ENCODE peak calls at places on chromosomes 2 and 18, in four cellular contexts. One of them, this sample, is unnamed.

GRCh38 chr2:127083819-127084503 is 23.0 kb downstream of the BIN1 start:
- DNase-seq in A172: peak
- DNase-seq in substantia nigra: peak
- DNase-seq in osteocyte: no peak
- DNase-seq in this sample: no peak

GRCh38 chr2:173858297-173858731 is 106.9 kb downstream of the SP3 start:
- DNase-seq in substantia nigra: no peak
- DNase-seq in osteocyte: no peak
- DNase-seq in A172: no peak
- DNase-seq in this sample: no peak

GRCh38 chr18:36441426-36441870 is 143.9 kb downstream of the FHOD3 start:
- DNase-seq in osteocyte: no peak
- DNase-seq in substantia nigra: no peak
- DNase-seq in A172: no peak
- DNase-seq in this sample: no peak

GRCh38 chr2:72457801-72458516 is 310.3 kb upstream of the CYP26B1 start:
- DNase-seq in A172: no peak
- DNase-seq in substantia nigra: no peak
- DNase-seq in osteocyte: no peak
- DNase-seq in this sample: peak

GRCh38 chr2:11533278-11534077 is at the start of gene GREB1:
- DNase-seq in A172: no peak
- DNase-seq in osteocyte: no peak
- DNase-seq in substantia nigra: no peak
- DNase-seq in this sample: no peak

GRCh38 chr18:58174285-58174684 is 130.3 kb downstream of the NEDD4L start:
- DNase-seq in osteocyte: no peak
- DNase-seq in A172: no peak
- DNase-seq in substantia nigra: no peak
- DNase-seq in this sample: no peak

GRCh38 chr2:1564506-1564905 is 151.2 kb downstream of the TPO start:
- DNase-seq in substantia nigra: no peak
- DNase-seq in A172: no peak
- DNase-seq in osteocyte: no peak
- DNase-seq in this sample: no peak

GRCh38 chr2:30265441-30266015 is 34.2 kb downstream of the LBH start:
- DNase-seq in A172: no peak
- DNase-seq in substantia nigra: no peak
- DNase-seq in osteocyte: no peak
- DNase-seq in this sample: no peak

GRCh38 chr2:70089220-70089945 is 2.1 kb downstream of the PCBP1 start:
- DNase-seq in substantia nigra: no peak
- DNase-seq in A172: no peak
- DNase-seq in osteocyte: no peak
- DNase-seq in this sample: no peak

GRCh38 chr2:44271296-44271695 is 4.0 kb upstream of the SLC3A1 start:
- DNase-seq in substantia nigra: no peak
- DNase-seq in osteocyte: no peak
- DNase-seq in A172: no peak
- DNase-seq in this sample: no peak

GRCh38 chr2:239339726-239340654 is 60.8 kb downstream of the HDAC4 start:
- DNase-seq in substantia nigra: no peak
- DNase-seq in A172: no peak
- DNase-seq in osteocyte: no peak
- DNase-seq in this sample: no peak

GRCh38 chr2:68319397-68320117 is at the start of gene CNRIP1:
- DNase-seq in substantia nigra: no peak
- DNase-seq in A172: peak
- DNase-seq in osteocyte: peak
- DNase-seq in this sample: peak

GRCh38 chr18:58449366-58449935 is 179.4 kb downstream of the ALPK2 start:
- DNase-seq in substantia nigra: no peak
- DNase-seq in osteocyte: no peak
- DNase-seq in A172: peak
- DNase-seq in this sample: no peak

GRCh38 chr2:197097578-197098366 is 171.3 kb upstream of the PGAP1 start:
- DNase-seq in substantia nigra: no peak
- DNase-seq in osteocyte: no peak
- DNase-seq in A172: peak
- DNase-seq in this sample: no peak

GRCh38 chr18:55079481-55080350 is 120.5 kb upstream of the CCDC68 start:
- DNase-seq in substantia nigra: no peak
- DNase-seq in osteocyte: no peak
- DNase-seq in A172: peak
- DNase-seq in this sample: no peak

GRCh38 chr2:69214898-69215297 is 172.1 kb downstream of the GFPT1 start:
- DNase-seq in A172: peak
- DNase-seq in substantia nigra: no peak
- DNase-seq in osteocyte: no peak
- DNase-seq in this sample: no peak

GRCh38 chr2:71455011-71455740 is 1.8 kb downstream of the DYSF start:
- DNase-seq in A172: no peak
- DNase-seq in substantia nigra: no peak
- DNase-seq in osteocyte: no peak
- DNase-seq in this sample: no peak

GRCh38 chr2:23594079-23594494 is 209.1 kb downstream of the KLHL29 start:
- DNase-seq in substantia nigra: no peak
- DNase-seq in osteocyte: no peak
- DNase-seq in A172: no peak
- DNase-seq in this sample: no peak

GRCh38 chr18:44716697-44717163 is 36.0 kb downstream of the SETBP1 start:
- DNase-seq in substantia nigra: no peak
- DNase-seq in osteocyte: no peak
- DNase-seq in A172: no peak
- DNase-seq in this sample: no peak

GRCh38 chr18:73893879-73894278 is 253.8 kb downstream of the FBXO15 start:
- DNase-seq in A172: no peak
- DNase-seq in osteocyte: no peak
- DNase-seq in substantia nigra: no peak
- DNase-seq in this sample: no peak

GRCh38 chr2:207258191-207258991 is 92.6 kb upstream of the KLF7 start:
- DNase-seq in substantia nigra: no peak
- DNase-seq in osteocyte: peak
- DNase-seq in A172: peak
- DNase-seq in this sample: peak

GRCh38 chr2:118861741-118862140 is 14.3 kb upstream of the EN1 start:
- DNase-seq in osteocyte: no peak
- DNase-seq in substantia nigra: no peak
- DNase-seq in A172: peak
- DNase-seq in this sample: no peak

GRCh38 chr2:229408356-229408755 is 137.3 kb upstream of the PID1 start:
- DNase-seq in A172: peak
- DNase-seq in osteocyte: no peak
- DNase-seq in substantia nigra: no peak
- DNase-seq in this sample: peak

GRCh38 chr2:231332872-231333500 is 62.5 kb upstream of the B3GNT7 start:
- DNase-seq in osteocyte: no peak
- DNase-seq in substantia nigra: no peak
- DNase-seq in A172: no peak
- DNase-seq in this sample: no peak

GRCh38 chr2:65326276-65326675 is 98.6 kb downstream of the ACTR2 start:
- DNase-seq in substantia nigra: no peak
- DNase-seq in A172: no peak
- DNase-seq in osteocyte: no peak
- DNase-seq in this sample: no peak

GRCh38 chr2:118881490-118882129 is 34.2 kb upstream of the EN1 start:
- DNase-seq in A172: peak
- DNase-seq in substantia nigra: no peak
- DNase-seq in osteocyte: no peak
- DNase-seq in this sample: peak

GRCh38 chr2:129240061-129240460 is 739.4 kb upstream of the RAB6C start:
- DNase-seq in osteocyte: no peak
- DNase-seq in substantia nigra: no peak
- DNase-seq in A172: no peak
- DNase-seq in this sample: no peak

GRCh38 chr18:23879966-23880565 is 134.5 kb upstream of the TTC39C start:
- DNase-seq in substantia nigra: no peak
- DNase-seq in osteocyte: no peak
- DNase-seq in A172: no peak
- DNase-seq in this sample: no peak

GRCh38 chr18:73777356-73778051 is 370.1 kb downstream of the FBXO15 start:
- DNase-seq in osteocyte: no peak
- DNase-seq in A172: no peak
- DNase-seq in substantia nigra: no peak
- DNase-seq in this sample: no peak

GRCh38 chr2:105765415-105766299 is 20.9 kb downstream of the NCK2 start:
- DNase-seq in substantia nigra: no peak
- DNase-seq in A172: no peak
- DNase-seq in osteocyte: no peak
- DNase-seq in this sample: no peak

GRCh38 chr2:18861951-18862350 is 272.6 kb upstream of the NT5C1B start:
- DNase-seq in A172: no peak
- DNase-seq in osteocyte: no peak
- DNase-seq in substantia nigra: no peak
- DNase-seq in this sample: no peak

GRCh38 chr18:7535436-7536190 is 31.5 kb upstream of the PTPRM start:
- DNase-seq in substantia nigra: no peak
- DNase-seq in A172: peak
- DNase-seq in osteocyte: no peak
- DNase-seq in this sample: no peak

This sample was measured in HTR-8/SVneo.